ENCODE peak calls at places on chromosomes 7 and 10, in six cellular contexts. E, M, D, I, O and P are unnamed samples.

GRCh38 chr7:108146070-108146842 is 16.1 kb upstream of the LAMB4 start:
- DNase-seq in I (peak), D (peak), O (peak), M (peak), E (peak), P (peak)

GRCh38 chr7:47034180-47034579 is 547.7 kb downstream of the TNS3 start:
- DNase-seq in D (no peak), M (no peak), O (no peak), I (no peak), E (peak), P (no peak)

GRCh38 chr10:77771450-77771849 is 133.8 kb upstream of the KCNMA1 start:
- DNase-seq in I (no peak), M (no peak), O (no peak), D (no peak), E (no peak), P (no peak)

GRCh38 chr10:116212756-116213155 is 60.2 kb downstream of the GFRA1 start:
- DNase-seq in I (no peak), M (no peak), D (no peak), O (no peak), E (no peak), P (no peak)

GRCh38 chr10:86047588-86047987 is 319.0 kb downstream of the GRID1 start:
- DNase-seq in E (no peak), M (no peak), D (no peak), O (no peak), I (no peak), P (no peak)

GRCh38 chr10:123380491-123381085 is 226.4 kb downstream of the BUB3 start:
- DNase-seq in D (no peak), I (no peak), E (peak), M (no peak), O (peak), P (no peak)

GRCh38 chr7:123916240-123916724 is 8.8 kb upstream of the SPAM1 start:
- DNase-seq in M (no peak), D (no peak), E (peak), O (peak), I (peak), P (no peak)

GRCh38 chr7:45216181-45216580 is 58.6 kb downstream of the RAMP3 start:
- DNase-seq in D (no peak), E (no peak), O (no peak), M (no peak), I (no peak), P (no peak)

GRCh38 chr7:64799-65430 is 127.5 kb upstream of the FAM20C start:
- DNase-seq in O (no peak), M (no peak), D (no peak), E (no peak), I (no peak), P (no peak)